ENCODE peak calls at places on chromosomes 6 and 20, in five cellular contexts. U is left ventricle myocardium inferior, C is H9, P is osteocyte, V is left lung. H is an unnamed sample.

GRCh38 chr6:43791752-43792422 is 21.9 kb downstream of the VEGFA start:
- DNase-seq in U (no peak), C (no peak), P (no peak), V (no peak), H (no peak)

GRCh38 chr20:15702161-15702560 is 871.1 kb downstream of the KIF16B start:
- DNase-seq in U (no peak), C (no peak), P (no peak), V (no peak), H (no peak)

GRCh38 chr20:24648481-24648880 is 179.1 kb downstream of the SYNDIG1 start:
- DNase-seq in U (no peak), C (no peak), P (no peak), V (no peak), H (no peak)

GRCh38 chr6:28337103-28337520 is 1.2 kb upstream of the ZSCAN31 start:
- DNase-seq in U (no peak), C (no peak), P (no peak), V (no peak), H (no peak)

GRCh38 chr6:158599635-158600034 is 39.7 kb downstream of the TMEM181 start:
- DNase-seq in U (no peak), C (no peak), P (no peak), V (no peak), H (no peak)

GRCh38 chr20:31605031-31605901 is at the start of gene ID1:
- DNase-seq in U (peak; percentile 95), C (peak; percentile 94), P (peak; percentile 93), V (peak; percentile 98), H (peak; percentile 97)

GRCh38 chr20:50491926-50492634 is 18.1 kb upstream of the PTPN1 start:
- DNase-seq in U (no peak), C (no peak), P (no peak), V (no peak), H (no peak)

GRCh38 chr6:78492351-78493010 is 374.9 kb upstream of the IRAK1BP1 start:
- DNase-seq in U (no peak), C (no peak), P (no peak), V (no peak), H (no peak)

GRCh38 chr6:36911946-36912555 is 26.3 kb downstream of the C6orf89 start:
- DNase-seq in U (no peak), C (no peak), P (no peak), V (no peak), H (no peak)

GRCh38 chr6:34531580-34532201 is 24.4 kb downstream of the SPDEF start:
- DNase-seq in U (peak; percentile 22), C (peak; percentile 97), P (no peak), V (peak; percentile 70), H (no peak)

GRCh38 chr6:147390909-147391536 is 117.5 kb upstream of the SAMD5 start:
- DNase-seq in U (no peak), C (no peak), P (no peak), V (no peak), H (no peak)

GRCh38 chr6:85490516-85491248 is 40.8 kb downstream of the NT5E start:
- DNase-seq in U (no peak), C (no peak), P (no peak), V (no peak), H (no peak)

GRCh38 chr6:38695227-38695900 is 7.6 kb downstream of the GLO1 start:
- DNase-seq in U (no peak), C (no peak), P (no peak), V (no peak), H (no peak)

GRCh38 chr6:132960720-132961119 is 146.4 kb downstream of the RPS12 start:
- DNase-seq in U (no peak), C (no peak), P (no peak), V (no peak), H (no peak)

GRCh38 chr20:56628015-56628872 is 862 bp upstream of the TFAP2C start:
- DNase-seq in U (no peak), C (peak; percentile 49), P (peak; percentile 86), V (peak; percentile 75), H (no peak)

GRCh38 chr6:11460837-11461661 is 76.5 kb upstream of the TMEM170B start:
- DNase-seq in U (no peak), C (no peak), P (no peak), V (no peak), H (no peak)

GRCh38 chr6:157492249-157492648 is 111.3 kb downstream of the ZDHHC14 start:
- DNase-seq in U (no peak), C (no peak), P (no peak), V (no peak), H (no peak)

GRCh38 chr20:2603816-2604505 is 48.5 kb upstream of the NOP56 start:
- DNase-seq in U (no peak), C (no peak), P (no peak), V (no peak), H (no peak)

GRCh38 chr6:100678027-100678426 is 203.1 kb downstream of the ASCC3 start:
- DNase-seq in U (no peak), C (no peak), P (no peak), V (no peak), H (no peak)

GRCh38 chr20:47789081-47789998 is 4.1 kb upstream of the SULF2 start:
- DNase-seq in U (no peak), C (no peak), P (no peak), V (no peak), H (no peak)

GRCh38 chr6:126631343-126631742 is 291.4 kb downstream of the CENPW start:
- DNase-seq in U (no peak), C (no peak), P (no peak), V (no peak), H (no peak)

GRCh38 chr6:4163408-4163807 is 28.0 kb upstream of the ECI2 start:
- DNase-seq in U (no peak), C (no peak), P (no peak), V (no peak), H (no peak)

GRCh38 chr6:3032986-3033385 is 33.3 kb downstream of the NQO2 start:
- DNase-seq in U (no peak), C (no peak), P (no peak), V (no peak), H (no peak)

GRCh38 chr6:52522655-52523054 is 54.2 kb downstream of the TRAM2 start:
- DNase-seq in U (no peak), C (no peak), P (no peak), V (no peak), H (no peak)

GRCh38 chr20:21862958-21863357 is 157.5 kb downstream of the PAX1 start:
- DNase-seq in U (no peak), C (no peak), P (no peak), V (no peak), H (no peak)

GRCh38 chr6:85580104-85580877 is 13.4 kb downstream of the SNX14 start:
- DNase-seq in U (no peak), C (no peak), P (no peak), V (no peak), H (no peak)

GRCh38 chr20:43066061-43066575 is 123.6 kb downstream of the PTPRT start:
- DNase-seq in U (no peak), C (no peak), P (no peak), V (no peak), H (no peak)

GRCh38 chr6:118932421-118932820 is 2.5 kb downstream of the MCM9 start:
- DNase-seq in U (no peak), C (no peak), P (no peak), V (no peak), H (no peak)

GRCh38 chr6:139117734-139118133 is 17.1 kb upstream of the HECA start:
- DNase-seq in U (no peak), C (no peak), P (no peak), V (no peak), H (no peak)

GRCh38 chr20:59923514-59923913 is 9.9 kb downstream of the SYCP2 start:
- DNase-seq in U (no peak), C (no peak), P (no peak), V (no peak), H (no peak)

GRCh38 chr6:132548746-132549463 is 3.6 kb upstream of the TAAR8 start:
- DNase-seq in U (no peak), C (no peak), P (no peak), V (no peak), H (no peak)

GRCh38 chr20:51275816-51276215 is 252.9 kb upstream of the KCNG1 start:
- DNase-seq in U (no peak), C (no peak), P (no peak), V (no peak), H (no peak)

GRCh38 chr6:56547687-56548086 is 95.0 kb downstream of the DST start:
- DNase-seq in U (no peak), C (no peak), P (no peak), V (no peak), H (no peak)

GRCh38 chr6:95923518-95923917 is 92.3 kb upstream of the FUT9 start:
- DNase-seq in U (no peak), C (peak; percentile 39), P (no peak), V (no peak), H (no peak)

GRCh38 chr6:30124391-30124790 is 11.5 kb upstream of the TRIM31 start:
- DNase-seq in U (no peak), C (no peak), P (peak; percentile 42), V (no peak), H (no peak)

GRCh38 chr6:144349690-144350132 is 64.6 kb downstream of the UTRN start:
- DNase-seq in U (no peak), C (no peak), P (no peak), V (no peak), H (no peak)

DNA sequence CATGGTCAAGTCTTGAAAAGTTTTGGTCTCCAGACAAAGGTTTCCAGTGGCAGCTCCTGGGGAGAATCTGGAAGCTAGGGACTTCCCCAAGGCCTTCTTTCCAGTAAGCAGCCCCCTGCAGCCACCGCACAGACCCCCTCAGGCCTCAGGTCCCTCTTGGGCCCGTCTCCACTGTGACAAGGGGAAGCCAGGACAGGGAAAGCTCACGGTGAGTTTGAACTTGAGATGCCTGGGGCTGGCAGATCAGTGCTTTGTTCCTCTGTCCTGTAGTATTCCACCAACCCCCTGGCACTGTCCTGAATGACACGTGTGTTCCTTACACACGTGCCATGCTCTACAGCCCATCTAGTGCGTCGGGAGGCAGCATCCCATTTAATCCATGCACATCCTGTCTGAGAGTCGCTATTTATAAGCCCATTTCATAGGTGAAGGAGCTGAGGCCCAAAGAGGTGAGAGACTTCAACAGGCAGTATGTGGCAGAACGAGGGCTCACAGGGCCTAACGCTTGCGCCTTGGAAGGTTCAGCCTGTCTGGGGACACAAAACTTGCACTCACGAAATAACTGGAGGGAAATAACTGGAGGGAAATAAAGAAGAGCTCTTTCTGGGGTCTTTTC is 122.9 kb downstream of the BANF2 start:
- DNase-seq in U (no peak), C (no peak), P (no peak), V (no peak), H (no peak)
- TF ChIP-seq CTCF in U (no peak), C (no peak), P (no peak), V (no peak), H (no peak)

GRCh38 chr6:150363733-150364132 is 5.1 kb upstream of the IYD start:
- DNase-seq in U (no peak), C (no peak), P (peak; percentile 40), V (no peak), H (no peak)
- TF ChIP-seq CTCF in U (no peak), C (no peak), P (no peak), V (no peak), H (no peak)

GRCh38 chr6:108260126-108260808 is 573 bp downstream of the SNX3 start:
- DNase-seq in U (peak; percentile 32), C (peak; percentile 40), P (no peak), V (peak; percentile 90), H (no peak)

GRCh38 chr6:108263371-108263770 is 2.5 kb upstream of the SNX3 start:
- DNase-seq in U (no peak), C (no peak), P (no peak), V (no peak), H (no peak)

GRCh38 chr6:108260809-108261569 is at the start of gene SNX3:
- DNase-seq in U (peak; percentile 96), C (peak; percentile 98), P (peak; percentile 98), V (peak; percentile 99), H (peak; percentile 94)
- TF ChIP-seq CTCF in U (peak; percentile 25), C (no peak), P (peak; percentile 23), V (no peak), H (no peak)

GRCh38 chr6:217048-217659 is 75.1 kb upstream of the DUSP22 start:
- DNase-seq in U (no peak), C (peak; percentile 87), P (no peak), V (peak; percentile 79), H (no peak)
- TF ChIP-seq CTCF in U (peak; percentile 46), C (peak; percentile 90), P (peak; percentile 46), V (peak; percentile 56), H (peak; percentile 56)